ENCODE peak calls at places on chromosomes 7 and 10, in seven cellular contexts. One of them, this sample, is unnamed.

GRCh38 chr7:767580-767940 is 40.5 kb upstream of the PRKAR1B start:
- DNase-seq in ovary: no peak
- DNase-seq in spleen: no peak
- DNase-seq in WERI-Rb-1: no peak
- DNase-seq in suprapubic skin: no peak
- DNase-seq in small intestine: no peak
- DNase-seq in pancreas: no peak
- DNase-seq in this sample: no peak

GRCh38 chr7:130982651-130983050 is 248.6 kb upstream of the KLF14 start:
- DNase-seq in suprapubic skin: no peak
- DNase-seq in spleen: no peak
- DNase-seq in ovary: no peak
- DNase-seq in WERI-Rb-1: no peak
- DNase-seq in pancreas: no peak
- DNase-seq in small intestine: no peak
- DNase-seq in this sample: no peak

GRCh38 chr7:3739983-3740382 is 438.9 kb downstream of the SDK1 start:
- DNase-seq in WERI-Rb-1: no peak
- DNase-seq in ovary: no peak
- DNase-seq in spleen: no peak
- DNase-seq in small intestine: no peak
- DNase-seq in pancreas: no peak
- DNase-seq in suprapubic skin: no peak
- DNase-seq in this sample: no peak

GRCh38 chr10:103429647-103430046 is 22.5 kb downstream of the CALHM2 start:
- DNase-seq in pancreas: no peak
- DNase-seq in suprapubic skin: no peak
- DNase-seq in WERI-Rb-1: no peak
- DNase-seq in ovary: no peak
- DNase-seq in small intestine: no peak
- DNase-seq in spleen: peak; percentile 41
- DNase-seq in this sample: no peak

GRCh38 chr10:23015021-23015707 is 80.2 kb upstream of the MSRB2 start:
- DNase-seq in WERI-Rb-1: no peak
- DNase-seq in spleen: no peak
- DNase-seq in small intestine: no peak
- DNase-seq in ovary: no peak
- DNase-seq in pancreas: no peak
- DNase-seq in suprapubic skin: no peak
- DNase-seq in this sample: no peak

GRCh38 chr10:125607689-125608290 is 75.2 kb downstream of the TEX36 start:
- DNase-seq in WERI-Rb-1: no peak
- DNase-seq in pancreas: no peak
- DNase-seq in suprapubic skin: no peak
- DNase-seq in ovary: no peak
- DNase-seq in spleen: no peak
- DNase-seq in small intestine: no peak
- DNase-seq in this sample: no peak

GRCh38 chr7:159088016-159088865 is 56.4 kb downstream of the VIPR2 start:
- DNase-seq in spleen: peak; percentile 61
- DNase-seq in ovary: no peak
- DNase-seq in WERI-Rb-1: peak; percentile 4
- DNase-seq in small intestine: no peak
- DNase-seq in pancreas: no peak
- DNase-seq in suprapubic skin: no peak
- DNase-seq in this sample: no peak

GRCh38 chr7:66847879-66848810 is 72.9 kb upstream of the TMEM248 start:
- DNase-seq in spleen: no peak
- DNase-seq in pancreas: no peak
- DNase-seq in ovary: no peak
- DNase-seq in suprapubic skin: no peak
- DNase-seq in WERI-Rb-1: no peak
- DNase-seq in small intestine: no peak
- DNase-seq in this sample: no peak

GRCh38 chr10:17725703-17726102 is 26.3 kb upstream of the TMEM236 start:
- DNase-seq in ovary: no peak
- DNase-seq in WERI-Rb-1: no peak
- DNase-seq in suprapubic skin: no peak
- DNase-seq in pancreas: no peak
- DNase-seq in spleen: no peak
- DNase-seq in small intestine: no peak
- DNase-seq in this sample: no peak

GRCh38 chr7:47405286-47405904 is 176.5 kb downstream of the TNS3 start:
- DNase-seq in ovary: no peak
- DNase-seq in pancreas: no peak
- DNase-seq in suprapubic skin: no peak
- DNase-seq in WERI-Rb-1: no peak
- DNase-seq in spleen: no peak
- DNase-seq in small intestine: no peak
- DNase-seq in this sample: no peak

GRCh38 chr7:92631067-92631829 is 41.1 kb upstream of the FAM133B start:
- DNase-seq in ovary: no peak
- DNase-seq in small intestine: no peak
- DNase-seq in spleen: no peak
- DNase-seq in pancreas: no peak
- DNase-seq in suprapubic skin: no peak
- DNase-seq in WERI-Rb-1: no peak
- DNase-seq in this sample: no peak

GRCh38 chr10:61974611-61975010 is 73.1 kb downstream of the ARID5B start:
- DNase-seq in pancreas: peak; percentile 23
- DNase-seq in small intestine: peak; percentile 68
- DNase-seq in suprapubic skin: no peak
- DNase-seq in spleen: no peak
- DNase-seq in WERI-Rb-1: no peak
- DNase-seq in ovary: peak; percentile 36
- DNase-seq in this sample: peak; percentile 74

GRCh38 chr7:44629825-44630580 is 23.6 kb downstream of the OGDH start:
- DNase-seq in suprapubic skin: no peak
- DNase-seq in small intestine: no peak
- DNase-seq in spleen: no peak
- DNase-seq in pancreas: no peak
- DNase-seq in WERI-Rb-1: no peak
- DNase-seq in ovary: no peak
- DNase-seq in this sample: no peak

GRCh38 chr10:92801978-92802872 is 46.1 kb upstream of the EXOC6 start:
- DNase-seq in spleen: no peak
- DNase-seq in suprapubic skin: no peak
- DNase-seq in small intestine: no peak
- DNase-seq in ovary: no peak
- DNase-seq in WERI-Rb-1: no peak
- DNase-seq in pancreas: no peak
- DNase-seq in this sample: no peak

GRCh38 chr10:15863733-15864132 is 3.4 kb upstream of the MINDY3 start:
- DNase-seq in small intestine: no peak
- DNase-seq in spleen: no peak
- DNase-seq in ovary: no peak
- DNase-seq in pancreas: no peak
- DNase-seq in suprapubic skin: no peak
- DNase-seq in WERI-Rb-1: no peak
- DNase-seq in this sample: no peak

GRCh38 chr7:133704436-133704835 is 422.7 kb upstream of the LRGUK start:
- DNase-seq in ovary: no peak
- DNase-seq in spleen: no peak
- DNase-seq in WERI-Rb-1: no peak
- DNase-seq in pancreas: no peak
- DNase-seq in suprapubic skin: no peak
- DNase-seq in small intestine: no peak
- DNase-seq in this sample: no peak

GRCh38 chr7:134515569-134516468 is 11.5 kb upstream of the AKR1B10 start:
- DNase-seq in WERI-Rb-1: peak; percentile 80
- DNase-seq in spleen: no peak
- DNase-seq in ovary: no peak
- DNase-seq in small intestine: no peak
- DNase-seq in suprapubic skin: no peak
- DNase-seq in pancreas: no peak
- DNase-seq in this sample: no peak

GRCh38 chr7:139886206-139886605 is 57.1 kb downstream of the TBXAS1 start:
- DNase-seq in suprapubic skin: no peak
- DNase-seq in ovary: no peak
- DNase-seq in pancreas: no peak
- DNase-seq in small intestine: peak; percentile 21
- DNase-seq in WERI-Rb-1: no peak
- DNase-seq in spleen: no peak
- DNase-seq in this sample: no peak

GRCh38 chr10:10977231-10977956 is 40.3 kb upstream of the CELF2 start:
- DNase-seq in suprapubic skin: no peak
- DNase-seq in WERI-Rb-1: no peak
- DNase-seq in ovary: no peak
- DNase-seq in small intestine: no peak
- DNase-seq in spleen: no peak
- DNase-seq in pancreas: no peak
- DNase-seq in this sample: no peak

GRCh38 chr10:74103560-74104248 is 46.9 kb downstream of the AP3M1 start:
- DNase-seq in spleen: no peak
- DNase-seq in suprapubic skin: no peak
- DNase-seq in small intestine: no peak
- DNase-seq in pancreas: no peak
- DNase-seq in WERI-Rb-1: no peak
- DNase-seq in ovary: no peak
- DNase-seq in this sample: no peak
- H3K36me3 ChIP-seq in spleen: peaks cover 72% of the 10 kb centered on the region
- H3K36me3 ChIP-seq in suprapubic skin: peaks cover 85% of the 10 kb centered on the region
- H3K36me3 ChIP-seq in small intestine: peaks cover 13% of the 10 kb centered on the region
- H3K36me3 ChIP-seq in pancreas: peaks cover 13% of the 10 kb centered on the region
- H3K36me3 ChIP-seq in WERI-Rb-1: peaks cover 86% of the 10 kb centered on the region
- H3K36me3 ChIP-seq in ovary: no peaks in the 10 kb centered on the region
- H3K36me3 ChIP-seq in this sample: peaks cover 25% of the 10 kb centered on the region

DNA sequence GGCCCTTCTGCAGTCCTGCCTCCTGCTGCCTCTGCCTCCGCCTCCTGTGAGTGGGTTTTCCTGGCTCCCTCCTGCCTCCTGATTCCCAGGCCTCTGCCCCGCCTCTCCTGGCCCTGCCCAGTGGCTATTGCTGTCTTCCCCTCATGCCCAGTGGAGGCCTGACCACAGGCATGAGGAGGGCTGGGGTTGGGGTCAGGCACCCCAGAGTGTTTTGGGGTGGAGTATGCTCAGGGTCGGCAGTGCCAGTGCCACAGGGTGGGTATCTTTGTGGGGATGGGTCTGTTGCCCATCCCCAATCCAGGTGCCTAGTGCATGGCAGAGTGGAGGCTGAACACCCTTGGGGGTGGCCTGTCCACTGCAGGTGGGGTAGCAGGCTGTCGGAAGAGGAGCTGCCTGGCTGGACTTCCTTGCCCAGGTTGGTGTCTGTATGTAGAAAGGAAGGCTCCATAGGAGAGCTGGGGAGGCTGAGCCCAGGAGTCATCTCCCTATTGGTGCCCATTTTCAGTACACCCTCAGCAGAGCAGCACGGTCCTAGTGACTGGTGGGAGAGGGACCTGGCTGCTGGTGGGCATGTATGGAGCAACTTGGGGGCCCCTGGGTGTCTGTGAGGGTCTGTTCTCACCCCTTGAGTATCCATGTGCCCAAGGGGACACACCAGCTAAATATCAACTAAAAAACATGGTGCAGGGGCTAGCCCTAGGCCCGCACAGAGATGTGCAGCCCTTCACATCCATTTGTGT is 62.2 kb downstream of the ARHGAP22 start:
- DNase-seq in spleen: no peak
- DNase-seq in small intestine: no peak
- DNase-seq in pancreas: no peak
- DNase-seq in ovary: no peak
- DNase-seq in WERI-Rb-1: no peak
- DNase-seq in suprapubic skin: no peak
- DNase-seq in this sample: no peak
- H3K36me3 ChIP-seq in spleen: no peaks in the 10 kb centered on the region
- H3K36me3 ChIP-seq in small intestine: no peaks in the 10 kb centered on the region
- H3K36me3 ChIP-seq in pancreas: no peaks in the 10 kb centered on the region
- H3K36me3 ChIP-seq in ovary: no peaks in the 10 kb centered on the region
- H3K36me3 ChIP-seq in WERI-Rb-1: no peaks in the 10 kb centered on the region
- H3K36me3 ChIP-seq in suprapubic skin: no peaks in the 10 kb centered on the region
- H3K36me3 ChIP-seq in this sample: no peaks in the 10 kb centered on the region

GRCh38 chr7:88202799-88203198 is 17.0 kb downstream of the SRI start:
- DNase-seq in small intestine: no peak
- DNase-seq in WERI-Rb-1: no peak
- DNase-seq in pancreas: no peak
- DNase-seq in spleen: no peak
- DNase-seq in ovary: no peak
- DNase-seq in suprapubic skin: no peak
- DNase-seq in this sample: no peak

GRCh38 chr7:88205179-88205578 is 14.7 kb downstream of the SRI start:
- DNase-seq in spleen: no peak
- DNase-seq in pancreas: no peak
- DNase-seq in WERI-Rb-1: no peak
- DNase-seq in ovary: no peak
- DNase-seq in small intestine: no peak
- DNase-seq in suprapubic skin: no peak
- DNase-seq in this sample: no peak

GRCh38 chr7:88203401-88203800 is 16.4 kb downstream of the SRI start:
- DNase-seq in small intestine: no peak
- DNase-seq in spleen: no peak
- DNase-seq in pancreas: no peak
- DNase-seq in WERI-Rb-1: no peak
- DNase-seq in ovary: no peak
- DNase-seq in suprapubic skin: no peak
- DNase-seq in this sample: no peak

GRCh38 chr7:88206235-88206634 is 13.6 kb downstream of the SRI start:
- DNase-seq in WERI-Rb-1: no peak
- DNase-seq in small intestine: no peak
- DNase-seq in suprapubic skin: no peak
- DNase-seq in spleen: no peak
- DNase-seq in ovary: no peak
- DNase-seq in pancreas: no peak
- DNase-seq in this sample: no peak

GRCh38 chr7:88204525-88205103 is 15.2 kb downstream of the SRI start:
- DNase-seq in WERI-Rb-1: no peak
- DNase-seq in suprapubic skin: no peak
- DNase-seq in ovary: no peak
- DNase-seq in small intestine: no peak
- DNase-seq in pancreas: no peak
- DNase-seq in spleen: no peak
- DNase-seq in this sample: no peak
- H3K36me3 ChIP-seq in WERI-Rb-1: peaks cover 48% of the 10 kb centered on the region
- H3K36me3 ChIP-seq in suprapubic skin: peaks cover 77% of the 10 kb centered on the region
- H3K36me3 ChIP-seq in ovary: no peaks in the 10 kb centered on the region
- H3K36me3 ChIP-seq in small intestine: peaks cover 13% of the 10 kb centered on the region
- H3K36me3 ChIP-seq in pancreas: peaks cover 40% of the 10 kb centered on the region
- H3K36me3 ChIP-seq in spleen: peaks cover 65% of the 10 kb centered on the region
- H3K36me3 ChIP-seq in this sample: no peaks in the 10 kb centered on the region

GRCh38 chr10:34717429-34717828 is 97.7 kb downstream of the PARD3 start:
- DNase-seq in suprapubic skin: no peak
- DNase-seq in WERI-Rb-1: no peak
- DNase-seq in ovary: no peak
- DNase-seq in small intestine: peak; percentile 23
- DNase-seq in spleen: no peak
- DNase-seq in pancreas: no peak
- DNase-seq in this sample: no peak

GRCh38 chr10:34719336-34719735 is 95.8 kb downstream of the PARD3 start:
- DNase-seq in WERI-Rb-1: no peak
- DNase-seq in small intestine: no peak
- DNase-seq in suprapubic skin: no peak
- DNase-seq in spleen: no peak
- DNase-seq in ovary: no peak
- DNase-seq in pancreas: no peak
- DNase-seq in this sample: no peak

GRCh38 chr10:34716234-34716633 is 98.9 kb downstream of the PARD3 start:
- DNase-seq in pancreas: no peak
- DNase-seq in small intestine: peak; percentile 63
- DNase-seq in ovary: no peak
- DNase-seq in suprapubic skin: no peak
- DNase-seq in spleen: no peak
- DNase-seq in WERI-Rb-1: no peak
- DNase-seq in this sample: no peak

GRCh38 chr10:34715511-34716187 is 99.4 kb downstream of the PARD3 start:
- DNase-seq in WERI-Rb-1: no peak
- DNase-seq in spleen: no peak
- DNase-seq in small intestine: no peak
- DNase-seq in ovary: no peak
- DNase-seq in pancreas: no peak
- DNase-seq in suprapubic skin: no peak
- DNase-seq in this sample: no peak

GRCh38 chr10:34716958-34717357 is 98.1 kb downstream of the PARD3 start:
- DNase-seq in pancreas: no peak
- DNase-seq in ovary: no peak
- DNase-seq in WERI-Rb-1: no peak
- DNase-seq in suprapubic skin: no peak
- DNase-seq in small intestine: peak; percentile 28
- DNase-seq in spleen: no peak
- DNase-seq in this sample: no peak
- H3K36me3 ChIP-seq in pancreas: no peaks in the 10 kb centered on the region
- H3K36me3 ChIP-seq in ovary: no peaks in the 10 kb centered on the region
- H3K36me3 ChIP-seq in WERI-Rb-1: no peaks in the 10 kb centered on the region
- H3K36me3 ChIP-seq in suprapubic skin: no peaks in the 10 kb centered on the region
- H3K36me3 ChIP-seq in small intestine: no peaks in the 10 kb centered on the region
- H3K36me3 ChIP-seq in spleen: no peaks in the 10 kb centered on the region
- H3K36me3 ChIP-seq in this sample: no peaks in the 10 kb centered on the region

This sample was measured in colonic mucosa.